ENCODE peak calls at places on chromosomes 1 and 21, in seven cellular contexts. H, Q, B, E, F, K and M are unnamed samples.

GRCh38 chr1:2372551-2373490 is 18.5 kb downstream of the MORN1 start:
- DNase-seq in F (peak), B (no peak), H (no peak), Q (no peak), K (no peak), E (peak), M (peak)

GRCh38 chr1:6271554-6271953 is 10.7 kb upstream of the GPR153 start:
- DNase-seq in Q (no peak), K (no peak), E (no peak), F (peak), B (no peak), H (no peak), M (no peak)

GRCh38 chr1:101237229-101237837 is 514 bp downstream of the S1PR1 start:
- DNase-seq in Q (no peak), B (peak), K (peak), H (peak), E (no peak), F (no peak), M (no peak)

GRCh38 chr1:22341791-22342605 is 109.7 kb upstream of the ZBTB40 start:
- DNase-seq in F (peak), Q (no peak), H (no peak), E (peak), K (peak), B (no peak), M (no peak)

GRCh38 chr1:6625579-6626149 is 996 bp downstream of the THAP3 start:
- DNase-seq in Q (no peak), E (no peak), H (no peak), F (peak), B (no peak), K (peak), M (peak)

GRCh38 chr21:44929242-44929798 is 8.6 kb upstream of the ITGB2 start:
- DNase-seq in E (no peak), F (no peak), K (no peak), H (no peak), Q (no peak), B (no peak), M (no peak)

GRCh38 chr1:65343286-65343685 is 33.9 kb downstream of the DNAJC6 start:
- DNase-seq in H (peak), E (no peak), F (no peak), Q (no peak), B (no peak), K (peak), M (no peak)

GRCh38 chr1:8394456-8395321 is 76.8 kb downstream of the SLC45A1 start:
- DNase-seq in K (peak), H (peak), B (no peak), F (peak), Q (no peak), E (no peak), M (peak)

GRCh38 chr1:21251773-21252471 is 38.3 kb downstream of the ECE1 start:
- DNase-seq in Q (no peak), H (peak), K (peak), B (no peak), E (no peak), F (peak), M (peak)